ENCODE peak calls at places on chromosomes 4 and X, in five cellular contexts. Y, J, D, X and C are unnamed samples.

GRCh38 chrX:100447563-100448397 is 37.7 kb upstream of the PCDH19 start:
- DNase-seq in Y (peak; percentile 18), J (peak; percentile 34), D (no peak), X (no peak), C (peak; percentile 0)

GRCh38 chrX:11319689-11320302 is 26.6 kb downstream of the AMELX start:
- DNase-seq in Y (no peak), J (no peak), D (no peak), X (no peak), C (no peak)

GRCh38 chr4:55017406-55017805 is 108.0 kb downstream of the KDR start:
- DNase-seq in Y (no peak), J (no peak), D (no peak), X (no peak), C (no peak)

GRCh38 chrX:112642349-112642748 is 37.4 kb downstream of the LHFPL1 start:
- DNase-seq in Y (peak; percentile 26), J (peak; percentile 31), D (no peak), X (no peak), C (peak; percentile 20)

GRCh38 chrX:9635805-9636204 is 129.8 kb downstream of the GPR143 start:
- DNase-seq in Y (no peak), J (peak; percentile 10), D (no peak), X (no peak), C (no peak)

GRCh38 chrX:69136546-69137331 is 28.5 kb downstream of the PJA1 start:
- DNase-seq in Y (no peak), J (no peak), D (no peak), X (no peak), C (no peak)

GRCh38 chr4:138977525-138977924 is 38.1 kb upstream of the NOCT start:
- DNase-seq in Y (no peak), J (no peak), D (no peak), X (no peak), C (no peak)

GRCh38 chrX:51440365-51440764 is 56.0 kb downstream of the NUDT11 start:
- DNase-seq in Y (no peak), J (no peak), D (no peak), X (no peak), C (no peak)

GRCh38 chrX:122565952-122566351 is 618.1 kb upstream of the GRIA3 start:
- DNase-seq in Y (no peak), J (no peak), D (no peak), X (no peak), C (no peak)

GRCh38 chr4:99863804-99864203 is 30.4 kb downstream of the LAMTOR3 start:
- DNase-seq in Y (no peak), J (no peak), D (no peak), X (no peak), C (no peak)

GRCh38 chr4:105951198-105951597 is 55.9 kb downstream of the NPNT start:
- DNase-seq in Y (no peak), J (no peak), D (no peak), X (no peak), C (no peak)

GRCh38 chr4:19693949-19694597 is 557.6 kb upstream of the SLIT2 start:
- DNase-seq in Y (no peak), J (no peak), D (no peak), X (no peak), C (no peak)

GRCh38 chr4:154928640-154929257 is 147.7 kb downstream of the RBM46 start:
- DNase-seq in Y (peak; percentile 15), J (no peak), D (no peak), X (no peak), C (no peak)

GRCh38 chrX:132231587-132231986 is 12.3 kb upstream of the RAP2C start:
- DNase-seq in Y (no peak), J (no peak), D (no peak), X (no peak), C (no peak)

GRCh38 chrX:47030339-47030738 is 47.9 kb upstream of the RGN start:
- DNase-seq in Y (peak; percentile 6), J (no peak), D (no peak), X (no peak), C (no peak)

GRCh38 chr4:55018521-55018920 is 106.9 kb downstream of the KDR start:
- DNase-seq in Y (no peak), J (no peak), D (no peak), X (no peak), C (no peak)

GRCh38 chr4:83522239-83522638 is 13.7 kb upstream of the GPAT3 start:
- DNase-seq in Y (no peak), J (no peak), D (no peak), X (no peak), C (no peak)

GRCh38 chrX:132615396-132616131 is 126.7 kb upstream of the MBNL3 start:
- DNase-seq in Y (peak; percentile 22), J (peak; percentile 39), D (peak; percentile 30), X (no peak), C (no peak)

GRCh38 chr4:6324999-6325790 is 55.5 kb downstream of the WFS1 start:
- DNase-seq in Y (no peak), J (peak; percentile 64), D (peak; percentile 77), X (no peak), C (peak; percentile 85)

GRCh38 chr4:28211714-28212470 is 1351.3 kb downstream of the STIM2 start:
- DNase-seq in Y (no peak), J (no peak), D (no peak), X (no peak), C (no peak)

GRCh38 chrX:1071351-1071750 is 141.1 kb downstream of the CRLF2 start:
- DNase-seq in Y (no peak), J (no peak), D (no peak), X (no peak), C (no peak)

GRCh38 chr4:105909699-105910340 is 14.5 kb downstream of the NPNT start:
- DNase-seq in Y (no peak), J (no peak), D (no peak), X (no peak), C (no peak)

GRCh38 chr4:65668201-65669007 is 1.9 kb downstream of the EPHA5 start:
- DNase-seq in Y (no peak), J (no peak), D (no peak), X (peak; percentile 21), C (peak; percentile 6)

GRCh38 chrX:33175201-33175600 is 36.1 kb downstream of the DMD start:
- DNase-seq in Y (no peak), J (no peak), D (no peak), X (no peak), C (no peak)

GRCh38 chr4:41305486-41305885 is 48.8 kb downstream of the UCHL1 start:
- DNase-seq in Y (no peak), J (no peak), D (no peak), X (no peak), C (no peak)

GRCh38 chr4:54567327-54567726 is 90.4 kb upstream of the KIT start:
- DNase-seq in Y (no peak), J (no peak), D (no peak), X (no peak), C (no peak)

GRCh38 chr4:6331468-6331867 is 61.8 kb downstream of the WFS1 start:
- DNase-seq in Y (no peak), J (no peak), D (no peak), X (no peak), C (no peak)

GRCh38 chr4:140152015-140152703 is 1.8 kb downstream of the MAML3 start:
- DNase-seq in Y (peak; percentile 73), J (peak; percentile 76), D (peak; percentile 85), X (peak; percentile 28), C (peak; percentile 52)
- H3K27ac ChIP-seq in Y (peak overlapping the region; percentile 87), J (peak overlapping the region; percentile 98), D (peak overlapping the region; percentile 88), X (peak overlapping the region; percentile 83), C (peak overlapping the region; percentile 94)

GRCh38 chr4:4456816-4457578 is 70.1 kb downstream of the NSG1 start:
- DNase-seq in Y (no peak), J (no peak), D (no peak), X (no peak), C (no peak)
- H3K27ac ChIP-seq in Y (no peak overlapping the region), J (no peak overlapping the region), D (no peak overlapping the region), X (no peak overlapping the region), C (no peak overlapping the region)

DNA sequence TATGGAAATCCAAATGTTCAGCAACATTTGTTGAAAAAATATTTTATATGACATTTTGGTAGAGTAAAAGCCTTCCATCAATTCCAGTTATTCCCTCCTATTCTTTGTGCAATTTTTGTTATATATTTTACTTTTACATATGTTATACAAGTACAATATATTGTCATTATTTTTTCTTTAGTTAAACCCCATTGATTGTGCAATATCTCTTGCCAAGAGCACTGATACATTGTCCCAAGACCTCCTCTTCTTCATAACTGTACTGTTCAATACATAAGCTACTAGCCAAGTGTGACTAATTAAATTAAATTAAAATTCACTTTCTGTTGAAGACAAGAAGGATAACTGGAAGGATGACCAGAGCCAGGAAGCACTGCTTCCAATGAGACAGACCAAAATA is 527.5 kb downstream of the TMA16 start:
- DNase-seq in Y (no peak), J (no peak), D (no peak), X (no peak), C (no peak)
- H3K27ac ChIP-seq in Y (no peak overlapping the region), J (no peak overlapping the region), D (no peak overlapping the region), X (no peak overlapping the region), C (no peak overlapping the region)

GRCh38 chrX:129540725-129541184 is 696 bp downstream of the OCRL start:
- DNase-seq in Y (no peak), J (no peak), D (peak; percentile 39), X (no peak), C (no peak)
- H3K27ac ChIP-seq in Y (peak overlapping the region; percentile 30), J (no peak overlapping the region), D (peak overlapping the region; percentile 76), X (no peak overlapping the region), C (no peak overlapping the region)

DNA sequence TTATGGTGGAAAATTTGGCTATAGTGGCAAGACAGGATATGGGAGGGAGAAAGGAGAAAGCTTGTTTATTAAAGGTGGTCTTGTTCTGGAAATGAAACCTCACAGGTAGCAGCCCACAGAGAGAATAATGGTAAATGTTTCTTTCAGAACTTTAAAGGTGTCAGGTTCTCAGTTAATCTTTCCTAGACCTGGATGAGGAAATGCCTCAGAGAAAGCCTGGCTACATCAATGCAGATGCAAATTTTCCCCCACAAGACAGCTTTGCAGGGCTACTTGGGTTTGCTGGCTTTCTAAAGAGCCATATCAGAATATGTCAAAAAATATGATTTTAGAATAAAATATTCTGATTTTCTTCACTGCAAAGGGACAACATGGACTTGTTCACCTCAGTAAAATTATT is 715.0 kb downstream of the FAM133A start:
- DNase-seq in Y (no peak), J (no peak), D (no peak), X (no peak), C (no peak)
- H3K27ac ChIP-seq in Y (no peak overlapping the region), J (no peak overlapping the region), D (no peak overlapping the region), X (no peak overlapping the region), C (no peak overlapping the region)

GRCh38 chrX:154334496-154334895 is 38.9 kb downstream of the TKTL1 start:
- DNase-seq in Y (no peak), J (no peak), D (no peak), X (no peak), C (no peak)
- H3K27ac ChIP-seq in Y (no peak overlapping the region), J (no peak overlapping the region), D (no peak overlapping the region), X (no peak overlapping the region), C (no peak overlapping the region)

GRCh38 chrX:26100421-26100920 is 37.7 kb upstream of the MAGEB18 start:
- DNase-seq in Y (no peak), J (no peak), D (no peak), X (no peak), C (no peak)
- H3K27ac ChIP-seq in Y (no peak overlapping the region), J (no peak overlapping the region), D (no peak overlapping the region), X (no peak overlapping the region), C (no peak overlapping the region)

GRCh38 chr4:185002784-185003183 is 15.5 kb upstream of the HELT start:
- DNase-seq in Y (no peak), J (no peak), D (no peak), X (no peak), C (no peak)

GRCh38 chr4:185003596-185004351 is 14.5 kb upstream of the HELT start:
- DNase-seq in Y (no peak), J (no peak), D (no peak), X (no peak), C (no peak)

GRCh38 chr4:185005209-185005819 is 13.0 kb upstream of the HELT start:
- DNase-seq in Y (peak; percentile 68), J (peak; percentile 87), D (peak; percentile 87), X (peak; percentile 69), C (peak; percentile 44)

GRCh38 chr4:185004562-185005208 is 13.6 kb upstream of the HELT start:
- DNase-seq in Y (no peak), J (no peak), D (peak; percentile 58), X (no peak), C (no peak)
- H3K27ac ChIP-seq in Y (no peak overlapping the region), J (no peak overlapping the region), D (no peak overlapping the region), X (no peak overlapping the region), C (no peak overlapping the region)